ENCODE peak calls at places on chromosomes 11 and 22, in eight cellular contexts. I, Y, H, V, U, L, Z and S are unnamed samples.

GRCh38 chr11:134574947-134575346 is 162.9 kb upstream of the B3GAT1 start:
- DNase-seq in H (no peak), Z (no peak), L (no peak), Y (no peak), I (no peak), U (no peak), V (no peak), S (no peak)

GRCh38 chr11:117933930-117934329 is 4.7 kb upstream of the TMPRSS13 start:
- DNase-seq in I (peak), Y (no peak), H (no peak), L (no peak), V (no peak), U (no peak), Z (no peak), S (no peak)

GRCh38 chr11:127307700-127308099 is 307.1 kb upstream of the KIRREL3 start:
- DNase-seq in U (no peak), H (no peak), Z (no peak), I (no peak), Y (no peak), V (no peak), L (no peak), S (no peak)

GRCh38 chr11:126172596-126173038 is 38.8 kb downstream of the RPUSD4 start:
- DNase-seq in U (no peak), V (no peak), L (no peak), H (peak), I (no peak), Y (no peak), Z (no peak), S (no peak)

GRCh38 chr11:47305734-47306483 is 36.0 kb downstream of the MADD start:
- DNase-seq in H (no peak), V (no peak), U (no peak), I (no peak), L (peak), Z (peak), Y (no peak), S (no peak)

GRCh38 chr22:32897400-32897799 is 95.9 kb downstream of the TIMP3 start:
- DNase-seq in I (no peak), V (peak), Y (no peak), Z (no peak), U (peak), L (no peak), H (no peak), S (no peak)

GRCh38 chr22:45462034-45462655 is 40.5 kb upstream of the FBLN1 start:
- DNase-seq in L (no peak), I (no peak), Z (no peak), H (no peak), Y (no peak), U (no peak), V (no peak), S (no peak)

GRCh38 chr11:73149105-73149504 is 7.0 kb upstream of the FCHSD2 start:
- DNase-seq in L (no peak), I (no peak), Y (no peak), Z (no peak), U (no peak), V (no peak), H (no peak), S (no peak)

GRCh38 chr11:57424802-57425564 is 1.9 kb downstream of the SLC43A3 start:
- DNase-seq in L (peak), H (peak), I (peak), Z (peak), U (peak), V (peak), Y (peak), S (peak)

GRCh38 chr22:24503137-24503850 is 8.2 kb downstream of the UPB1 start:
- DNase-seq in V (peak), L (peak), Z (peak), U (peak), I (peak), H (peak), Y (peak), S (peak)

GRCh38 chr11:127639916-127640315 is 639.3 kb upstream of the KIRREL3 start:
- DNase-seq in Y (no peak), H (no peak), L (no peak), U (peak), Z (no peak), I (no peak), V (peak), S (no peak)

GRCh38 chr11:2681408-2682145 is 18.2 kb downstream of the KCNQ1OT1 start:
- DNase-seq in I (peak), V (no peak), U (no peak), Z (peak), L (no peak), Y (no peak), H (no peak), S (no peak)

GRCh38 chr22:20577549-20577975 is 70.2 kb downstream of the MED15 start:
- DNase-seq in V (no peak), U (no peak), L (no peak), Z (no peak), Y (no peak), H (peak), I (no peak), S (no peak)